ENCODE peak calls at places on chromosome 4, in nine cellular contexts. M is CD8-positive, alpha-beta memory T cell; G is heart right ventricle; O is fibroblast of lung; A is H1; H is upper lobe of right lung; S is tibial artery; N is NT2/D1; J is hepatocyte. Z is an unnamed sample.
A peak's percentile ranks its signal among the peaks of the same experiment; 100 is the strongest.

GRCh38 chr4:83112678-83113428 is 1.7 kb downstream of the PLAC8 start:
- DNase-seq in M (no peak), G (no peak), O (no peak), A (no peak), H (no peak), S (no peak), N (no peak), J (no peak), Z (no peak)

GRCh38 chr4:53622739-53623151 is 31.5 kb upstream of the LNX1 start:
- DNase-seq in M (no peak), G (no peak), O (peak; percentile 80), A (no peak), H (no peak), S (no peak), N (no peak), J (peak; percentile 24), Z (no peak)

GRCh38 chr4:62517721-62518120 is 1317.6 kb downstream of the ADGRL3 start:
- DNase-seq in M (no peak), G (no peak), O (no peak), A (no peak), H (no peak), S (no peak), N (no peak), J (no peak), Z (no peak)

GRCh38 chr4:153222790-153223417 is 18.7 kb downstream of the TRIM2 start:
- DNase-seq in M (no peak), G (peak; percentile 41), O (peak; percentile 53), A (peak; percentile 71), H (peak; percentile 78), S (peak; percentile 79), N (no peak), J (peak; percentile 77), Z (peak; percentile 15)

GRCh38 chr4:36054750-36055467 is 189.4 kb downstream of the ARAP2 start:
- DNase-seq in M (no peak), G (no peak), O (no peak), A (no peak), H (no peak), S (no peak), N (no peak), J (no peak), Z (no peak)

GRCh38 chr4:175891863-175892262 is 79.8 kb upstream of the GPM6A start:
- DNase-seq in M (no peak), G (no peak), O (peak; percentile 44), A (no peak), H (no peak), S (no peak), N (no peak), J (peak; percentile 71), Z (no peak)

GRCh38 chr4:6703786-6704185 is 5.9 kb downstream of the MRFAP1L1 start:
- DNase-seq in M (no peak), G (no peak), O (no peak), A (no peak), H (no peak), S (no peak), N (no peak), J (no peak), Z (no peak)

GRCh38 chr4:6613676-6614651 is 26.5 kb upstream of the MRFAP1 start:
- DNase-seq in M (no peak), G (no peak), O (no peak), A (no peak), H (no peak), S (no peak), N (no peak), J (no peak), Z (no peak)

GRCh38 chr4:134470544-134470943 is 269.0 kb upstream of the PABPC4L start:
- DNase-seq in M (no peak), G (no peak), O (peak; percentile 0), A (no peak), H (no peak), S (no peak), N (peak; percentile 6), J (peak; percentile 25), Z (peak; percentile 22)

GRCh38 chr4:107931775-107932321 is 499 bp downstream of the CYP2U1 start:
- DNase-seq in M (peak; percentile 57), G (peak; percentile 9), O (no peak), A (no peak), H (peak; percentile 72), S (peak; percentile 68), N (no peak), J (peak; percentile 6), Z (no peak)

GRCh38 chr4:52658671-52659015 is 458 bp downstream of the USP46 start:
- DNase-seq in M (no peak), G (peak; percentile 26), O (no peak), A (no peak), H (no peak), S (no peak), N (no peak), J (no peak), Z (no peak)

GRCh38 chr4:77465271-77465670 is 140.3 kb upstream of the CXCL13 start:
- DNase-seq in M (no peak), G (no peak), O (peak; percentile 34), A (peak; percentile 49), H (no peak), S (no peak), N (no peak), J (peak; percentile 28), Z (no peak)

GRCh38 chr4:17124767-17125166 is 226.3 kb upstream of the LDB2 start:
- DNase-seq in M (no peak), G (no peak), O (no peak), A (no peak), H (no peak), S (no peak), N (no peak), J (no peak), Z (no peak)

DNA sequence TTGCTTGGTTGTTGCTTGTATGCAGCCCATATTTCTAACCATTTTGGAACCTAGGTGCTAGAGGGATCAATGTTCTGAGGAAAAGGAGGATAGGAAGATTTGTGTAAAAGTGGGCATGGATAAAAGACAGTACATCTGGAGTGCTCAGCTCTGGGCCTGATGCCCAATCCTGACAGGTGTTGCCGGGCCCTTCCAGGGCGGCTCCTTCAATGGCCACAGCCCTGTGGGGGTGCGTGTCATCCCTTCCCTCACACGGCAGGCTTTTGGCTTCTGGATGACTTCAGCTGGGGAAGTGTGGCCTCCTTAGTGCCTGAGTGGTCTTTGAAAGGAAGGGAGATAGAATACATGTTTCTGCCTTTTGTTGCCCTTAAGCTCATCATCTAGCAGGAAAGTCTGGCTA is 47.2 kb downstream of the NELFA start:
- DNase-seq in M (no peak), G (no peak), O (no peak), A (no peak), H (no peak), S (peak; percentile 31), N (no peak), J (no peak), Z (no peak)
- H3K36me3 ChIP-seq in M (peaks cover 43% of the 10 kb centered on the region), G (peaks cover 15% of the 10 kb centered on the region), O (peaks cover 30% of the 10 kb centered on the region), A (peaks cover 27% of the 10 kb centered on the region), H (peaks cover 55% of the 10 kb centered on the region), S (peaks cover 59% of the 10 kb centered on the region), N (peaks cover 90% of the 10 kb centered on the region), J (no peaks in the 10 kb centered on the region), Z (peaks cover 90% of the 10 kb centered on the region)

DNA sequence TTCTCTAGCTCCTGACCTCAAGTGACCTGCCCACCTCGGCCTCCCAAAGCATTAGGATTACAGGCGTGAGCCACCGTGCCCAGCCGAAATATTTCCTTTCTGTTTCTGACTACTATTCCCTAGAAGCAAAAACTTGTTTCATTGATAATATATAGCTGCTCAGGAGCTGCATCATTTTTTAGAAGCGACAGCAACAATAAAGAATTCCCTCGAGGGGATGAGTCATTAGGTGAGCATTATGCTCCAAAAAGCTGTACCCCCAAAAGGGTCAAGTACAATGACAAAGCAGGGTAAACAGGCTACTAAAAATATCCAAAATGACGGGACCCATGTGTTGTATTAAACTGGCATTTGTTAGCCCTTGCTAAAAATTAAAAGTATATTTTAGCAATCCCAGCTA is 67.0 kb downstream of the RBM47 start:
- DNase-seq in M (no peak), G (no peak), O (no peak), A (no peak), H (no peak), S (no peak), N (no peak), J (no peak), Z (no peak)
- H3K4me1 ChIP-seq in M (no peaks in the 10 kb centered on the region), G (no peaks in the 10 kb centered on the region), O (no peaks in the 10 kb centered on the region), A (peaks cover 7% of the 10 kb centered on the region), H (peaks cover 17% of the 10 kb centered on the region), S (peaks cover 6% of the 10 kb centered on the region), N (no peaks in the 10 kb centered on the region), J (peaks cover 26% of the 10 kb centered on the region), Z (no peaks in the 10 kb centered on the region)

DNA sequence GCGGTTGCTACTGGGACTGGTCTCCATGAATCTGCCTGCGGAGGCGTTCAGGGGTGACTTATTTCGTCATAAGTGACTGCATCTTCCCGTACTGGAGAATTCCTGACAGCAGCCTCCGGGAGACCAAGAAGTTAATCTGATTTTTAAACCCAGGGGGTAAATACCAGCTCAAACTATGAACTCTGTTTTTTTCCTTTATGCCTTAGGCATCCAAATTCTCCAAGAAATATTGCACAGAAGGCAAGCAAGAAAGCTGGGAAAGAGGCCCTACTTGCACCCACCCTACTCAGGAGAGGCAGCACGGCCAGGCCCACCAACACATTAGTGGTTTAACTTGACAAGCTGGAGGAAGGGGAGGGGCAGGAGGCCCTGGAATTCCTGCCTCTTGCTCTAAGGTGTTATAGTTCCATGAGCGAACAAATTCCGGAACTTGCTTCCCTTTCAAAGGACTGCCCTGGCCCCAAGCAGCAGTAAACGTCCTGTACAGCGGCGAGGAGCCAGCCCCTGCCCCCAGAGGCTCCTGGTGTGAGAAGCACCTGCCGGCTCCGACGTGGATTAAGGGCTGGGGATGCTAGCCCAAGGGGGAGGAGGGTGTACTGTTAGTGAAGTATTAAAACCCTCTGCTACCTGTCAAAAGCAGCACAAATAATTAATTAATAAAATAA is 177.2 kb downstream of the AFAP1 start:
- DNase-seq in M (peak; percentile 34), G (no peak), O (no peak), A (no peak), H (no peak), S (no peak), N (no peak), J (no peak), Z (no peak)
- H3K36me3 ChIP-seq in M (no peaks in the 10 kb centered on the region), G (no peaks in the 10 kb centered on the region), O (peaks cover 18% of the 10 kb centered on the region), A (no peaks in the 10 kb centered on the region), H (peaks cover 30% of the 10 kb centered on the region), S (peaks cover 43% of the 10 kb centered on the region), N (peaks cover 72% of the 10 kb centered on the region), J (no peaks in the 10 kb centered on the region), Z (peaks cover 5% of the 10 kb centered on the region)

DNA sequence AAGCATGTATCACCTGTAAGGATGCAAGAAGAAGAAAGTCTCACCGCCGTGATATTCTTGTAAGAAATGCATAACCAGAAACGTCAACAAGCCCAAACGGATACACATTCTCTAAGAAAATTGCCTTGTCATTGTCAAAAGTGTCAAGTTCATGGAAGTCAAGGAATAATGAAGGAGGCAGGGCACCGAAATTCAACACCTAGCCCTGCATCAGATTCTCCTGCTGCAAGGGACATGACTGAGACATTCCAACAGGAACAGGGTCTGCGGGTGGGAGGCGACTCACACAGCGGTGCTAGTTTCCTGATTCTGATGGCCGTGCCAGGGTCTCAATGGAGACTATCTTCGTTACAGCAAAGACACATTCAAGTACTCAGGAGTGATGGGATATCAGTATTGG is 26.7 kb downstream of the IRF2 start:
- DNase-seq in M (no peak), G (no peak), O (no peak), A (peak; percentile 49), H (no peak), S (no peak), N (no peak), J (no peak), Z (no peak)
- H3K4me1 ChIP-seq in M (peaks cover 81% of the 10 kb centered on the region), G (peaks cover 60% of the 10 kb centered on the region), O (peaks cover 11% of the 10 kb centered on the region), A (peaks cover 20% of the 10 kb centered on the region), H (peaks cover 75% of the 10 kb centered on the region), S (peaks cover 57% of the 10 kb centered on the region), N (peaks cover 2% of the 10 kb centered on the region), J (no peaks in the 10 kb centered on the region), Z (peaks cover 10% of the 10 kb centered on the region)

Z was measured in HAP-1.